ENCODE peak calls at places on chromosomes 12 and 14, in ten cellular contexts. One of them, this sample, is unnamed.

GRCh38 chr12:117316336-117316735 is 45.1 kb downstream of the NOS1 start:
- DNase-seq in fibroblast of lung: no peak
- DNase-seq in AG04449: no peak
- DNase-seq in progenitor cell of endocrine pancreas: no peak
- DNase-seq in GM12891: no peak
- DNase-seq in A549: no peak
- DNase-seq in heart right ventricle: no peak
- DNase-seq in NCI-H2171 treated with DMSO at 0.1 percent for 48 hours: no peak
- DNase-seq in caudate nucleus: no peak
- DNase-seq in LoVo: no peak
- DNase-seq in this sample: no peak

GRCh38 chr14:30443368-30444007 is 115.5 kb upstream of the G2E3 start:
- DNase-seq in fibroblast of lung: peak; percentile 66
- DNase-seq in AG04449: no peak
- DNase-seq in progenitor cell of endocrine pancreas: no peak
- DNase-seq in GM12891: peak; percentile 3
- DNase-seq in A549: peak; percentile 46
- DNase-seq in heart right ventricle: no peak
- DNase-seq in NCI-H2171 treated with DMSO at 0.1 percent for 48 hours: peak; percentile 68
- DNase-seq in caudate nucleus: no peak
- DNase-seq in LoVo: peak; percentile 41
- DNase-seq in this sample: peak; percentile 5

GRCh38 chr12:54560374-54560858 is 11.0 kb downstream of the PDE1B start:
- DNase-seq in fibroblast of lung: peak; percentile 63
- DNase-seq in AG04449: no peak
- DNase-seq in progenitor cell of endocrine pancreas: peak; percentile 56
- DNase-seq in GM12891: peak; percentile 88
- DNase-seq in A549: peak; percentile 80
- DNase-seq in heart right ventricle: peak; percentile 93
- DNase-seq in NCI-H2171 treated with DMSO at 0.1 percent for 48 hours: peak; percentile 58
- DNase-seq in caudate nucleus: peak; percentile 76
- DNase-seq in LoVo: no peak
- DNase-seq in this sample: peak; percentile 4

GRCh38 chr14:100297320-100298300 is 8.6 kb downstream of the SLC25A29 start:
- DNase-seq in fibroblast of lung: peak; percentile 85
- DNase-seq in AG04449: no peak
- DNase-seq in progenitor cell of endocrine pancreas: no peak
- DNase-seq in GM12891: peak; percentile 91
- DNase-seq in A549: no peak
- DNase-seq in heart right ventricle: peak; percentile 80
- DNase-seq in NCI-H2171 treated with DMSO at 0.1 percent for 48 hours: no peak
- DNase-seq in caudate nucleus: peak; percentile 39
- DNase-seq in LoVo: no peak
- DNase-seq in this sample: peak; percentile 50

GRCh38 chr12:76586764-76587395 is 27.3 kb upstream of the OSBPL8 start:
- DNase-seq in fibroblast of lung: peak; percentile 78
- DNase-seq in AG04449: peak; percentile 16
- DNase-seq in progenitor cell of endocrine pancreas: no peak
- DNase-seq in GM12891: no peak
- DNase-seq in A549: peak; percentile 57
- DNase-seq in heart right ventricle: peak; percentile 38
- DNase-seq in NCI-H2171 treated with DMSO at 0.1 percent for 48 hours: peak; percentile 53
- DNase-seq in caudate nucleus: no peak
- DNase-seq in LoVo: peak; percentile 31
- DNase-seq in this sample: peak; percentile 55

GRCh38 chr14:92631098-92631497 is 117.3 kb downstream of the LGMN start:
- DNase-seq in fibroblast of lung: no peak
- DNase-seq in AG04449: no peak
- DNase-seq in progenitor cell of endocrine pancreas: no peak
- DNase-seq in GM12891: no peak
- DNase-seq in A549: no peak
- DNase-seq in heart right ventricle: no peak
- DNase-seq in NCI-H2171 treated with DMSO at 0.1 percent for 48 hours: no peak
- DNase-seq in caudate nucleus: no peak
- DNase-seq in LoVo: no peak
- DNase-seq in this sample: no peak

GRCh38 chr14:70666364-70666691 is 24.6 kb downstream of the TTC9 start:
- DNase-seq in fibroblast of lung: no peak
- DNase-seq in AG04449: no peak
- DNase-seq in progenitor cell of endocrine pancreas: no peak
- DNase-seq in GM12891: no peak
- DNase-seq in A549: no peak
- DNase-seq in heart right ventricle: no peak
- DNase-seq in NCI-H2171 treated with DMSO at 0.1 percent for 48 hours: no peak
- DNase-seq in caudate nucleus: no peak
- DNase-seq in LoVo: peak; percentile 11
- DNase-seq in this sample: no peak

GRCh38 chr14:51564460-51564859 is 87.2 kb upstream of the FRMD6 start:
- DNase-seq in fibroblast of lung: no peak
- DNase-seq in AG04449: no peak
- DNase-seq in progenitor cell of endocrine pancreas: no peak
- DNase-seq in GM12891: no peak
- DNase-seq in A549: no peak
- DNase-seq in heart right ventricle: no peak
- DNase-seq in NCI-H2171 treated with DMSO at 0.1 percent for 48 hours: no peak
- DNase-seq in caudate nucleus: no peak
- DNase-seq in LoVo: no peak
- DNase-seq in this sample: no peak

GRCh38 chr12:110627500-110628195 is 13.7 kb downstream of the TCTN1 start:
- DNase-seq in fibroblast of lung: no peak
- DNase-seq in AG04449: no peak
- DNase-seq in progenitor cell of endocrine pancreas: no peak
- DNase-seq in GM12891: no peak
- DNase-seq in A549: no peak
- DNase-seq in heart right ventricle: no peak
- DNase-seq in NCI-H2171 treated with DMSO at 0.1 percent for 48 hours: no peak
- DNase-seq in caudate nucleus: no peak
- DNase-seq in LoVo: no peak
- DNase-seq in this sample: no peak

GRCh38 chr14:72595152-72595551 is 298.7 kb downstream of the DPF3 start:
- DNase-seq in fibroblast of lung: no peak
- DNase-seq in AG04449: no peak
- DNase-seq in progenitor cell of endocrine pancreas: no peak
- DNase-seq in GM12891: no peak
- DNase-seq in A549: no peak
- DNase-seq in heart right ventricle: no peak
- DNase-seq in NCI-H2171 treated with DMSO at 0.1 percent for 48 hours: no peak
- DNase-seq in caudate nucleus: no peak
- DNase-seq in LoVo: no peak
- DNase-seq in this sample: no peak

GRCh38 chr12:43742106-43742505 is 16.5 kb downstream of the PUS7L start:
- DNase-seq in fibroblast of lung: peak; percentile 89
- DNase-seq in AG04449: peak; percentile 79
- DNase-seq in progenitor cell of endocrine pancreas: no peak
- DNase-seq in GM12891: no peak
- DNase-seq in A549: no peak
- DNase-seq in heart right ventricle: no peak
- DNase-seq in NCI-H2171 treated with DMSO at 0.1 percent for 48 hours: no peak
- DNase-seq in caudate nucleus: no peak
- DNase-seq in LoVo: no peak
- DNase-seq in this sample: no peak

GRCh38 chr14:96581902-96582640 is 79.9 kb downstream of the PAPOLA start:
- DNase-seq in fibroblast of lung: no peak
- DNase-seq in AG04449: no peak
- DNase-seq in progenitor cell of endocrine pancreas: no peak
- DNase-seq in GM12891: no peak
- DNase-seq in A549: no peak
- DNase-seq in heart right ventricle: no peak
- DNase-seq in NCI-H2171 treated with DMSO at 0.1 percent for 48 hours: no peak
- DNase-seq in caudate nucleus: no peak
- DNase-seq in LoVo: no peak
- DNase-seq in this sample: no peak

GRCh38 chr12:110826592-110827200 is 20.1 kb upstream of the CCDC63 start:
- DNase-seq in fibroblast of lung: peak; percentile 82
- DNase-seq in AG04449: peak; percentile 9
- DNase-seq in progenitor cell of endocrine pancreas: peak; percentile 75
- DNase-seq in GM12891: peak; percentile 68
- DNase-seq in A549: peak; percentile 94
- DNase-seq in heart right ventricle: peak; percentile 86
- DNase-seq in NCI-H2171 treated with DMSO at 0.1 percent for 48 hours: peak; percentile 76
- DNase-seq in caudate nucleus: peak; percentile 53
- DNase-seq in LoVo: peak; percentile 82
- DNase-seq in this sample: peak; percentile 65

GRCh38 chr14:34262511-34262910 is 199.5 kb downstream of the SPTSSA start:
- DNase-seq in fibroblast of lung: no peak
- DNase-seq in AG04449: no peak
- DNase-seq in progenitor cell of endocrine pancreas: no peak
- DNase-seq in GM12891: no peak
- DNase-seq in A549: no peak
- DNase-seq in heart right ventricle: no peak
- DNase-seq in NCI-H2171 treated with DMSO at 0.1 percent for 48 hours: no peak
- DNase-seq in caudate nucleus: no peak
- DNase-seq in LoVo: no peak
- DNase-seq in this sample: no peak

GRCh38 chr12:112820796-112821195 is 29.2 kb downstream of the RPH3A start:
- DNase-seq in fibroblast of lung: no peak
- DNase-seq in AG04449: no peak
- DNase-seq in progenitor cell of endocrine pancreas: no peak
- DNase-seq in GM12891: no peak
- DNase-seq in A549: no peak
- DNase-seq in heart right ventricle: no peak
- DNase-seq in NCI-H2171 treated with DMSO at 0.1 percent for 48 hours: peak; percentile 41
- DNase-seq in caudate nucleus: no peak
- DNase-seq in LoVo: no peak
- DNase-seq in this sample: no peak

GRCh38 chr12:54933381-54933780 is 51.2 kb downstream of the TESPA1 start:
- DNase-seq in fibroblast of lung: no peak
- DNase-seq in AG04449: no peak
- DNase-seq in progenitor cell of endocrine pancreas: no peak
- DNase-seq in GM12891: no peak
- DNase-seq in A549: peak; percentile 12
- DNase-seq in heart right ventricle: no peak
- DNase-seq in NCI-H2171 treated with DMSO at 0.1 percent for 48 hours: no peak
- DNase-seq in caudate nucleus: no peak
- DNase-seq in LoVo: no peak
- DNase-seq in this sample: no peak

GRCh38 chr12:19683178-19683927 is 244.1 kb downstream of the AEBP2 start:
- DNase-seq in fibroblast of lung: peak; percentile 54
- DNase-seq in AG04449: peak; percentile 28
- DNase-seq in progenitor cell of endocrine pancreas: no peak
- DNase-seq in GM12891: no peak
- DNase-seq in A549: peak; percentile 46
- DNase-seq in heart right ventricle: no peak
- DNase-seq in NCI-H2171 treated with DMSO at 0.1 percent for 48 hours: no peak
- DNase-seq in caudate nucleus: no peak
- DNase-seq in LoVo: no peak
- DNase-seq in this sample: peak; percentile 58

GRCh38 chr12:3231399-3231876 is 154.3 kb downstream of the TSPAN9 start:
- DNase-seq in fibroblast of lung: no peak
- DNase-seq in AG04449: no peak
- DNase-seq in progenitor cell of endocrine pancreas: no peak
- DNase-seq in GM12891: no peak
- DNase-seq in A549: no peak
- DNase-seq in heart right ventricle: no peak
- DNase-seq in NCI-H2171 treated with DMSO at 0.1 percent for 48 hours: peak; percentile 91
- DNase-seq in caudate nucleus: no peak
- DNase-seq in LoVo: no peak
- DNase-seq in this sample: no peak

GRCh38 chr12:81208193-81208946 is 130.5 kb downstream of the ACSS3 start:
- DNase-seq in fibroblast of lung: peak; percentile 25
- DNase-seq in AG04449: no peak
- DNase-seq in progenitor cell of endocrine pancreas: no peak
- DNase-seq in GM12891: no peak
- DNase-seq in A549: no peak
- DNase-seq in heart right ventricle: no peak
- DNase-seq in NCI-H2171 treated with DMSO at 0.1 percent for 48 hours: no peak
- DNase-seq in caudate nucleus: no peak
- DNase-seq in LoVo: peak; percentile 56
- DNase-seq in this sample: peak; percentile 77

GRCh38 chr14:21902561-21903199 is 229.1 kb upstream of the OR4E1 start:
- DNase-seq in fibroblast of lung: no peak
- DNase-seq in AG04449: no peak
- DNase-seq in progenitor cell of endocrine pancreas: no peak
- DNase-seq in GM12891: no peak
- DNase-seq in A549: peak; percentile 17
- DNase-seq in heart right ventricle: no peak
- DNase-seq in NCI-H2171 treated with DMSO at 0.1 percent for 48 hours: peak; percentile 52
- DNase-seq in caudate nucleus: no peak
- DNase-seq in LoVo: no peak
- DNase-seq in this sample: peak; percentile 29

GRCh38 chr12:123971770-123972447 is 722 bp downstream of the CCDC92 start:
- DNase-seq in fibroblast of lung: peak; percentile 50
- DNase-seq in AG04449: no peak
- DNase-seq in progenitor cell of endocrine pancreas: no peak
- DNase-seq in GM12891: no peak
- DNase-seq in A549: peak; percentile 50
- DNase-seq in heart right ventricle: peak; percentile 23
- DNase-seq in NCI-H2171 treated with DMSO at 0.1 percent for 48 hours: peak; percentile 51
- DNase-seq in caudate nucleus: no peak
- DNase-seq in LoVo: peak; percentile 32
- DNase-seq in this sample: peak; percentile 54

This sample was measured in dermis microvascular lymphatic vessel endothelial cell.